ENCODE peak calls at places on chromosomes 16 and 17, in nine cellular contexts. O is upper lobe of right lung; S is PC-3; E is CD8-positive, alpha-beta memory T cell; A is fibroblast of villous mesenchyme; C is transverse colon; V is stomach; G is H7; N is brain microvascular endothelial cell. X is an unnamed sample.

GRCh38 chr17:4840893-4841242 is 7.7 kb downstream of the MINK1 start:
- DNase-seq in V (no peak), N (no peak), O (no peak), C (no peak), E (no peak), S (peak; percentile 34), A (no peak), G (no peak), X (no peak)

GRCh38 chr17:51166198-51166986 is at the start of gene NME2:
- DNase-seq in O (peak; percentile 97), V (peak; percentile 92), N (peak; percentile 74), S (peak; percentile 97), G (peak; percentile 99), A (peak; percentile 87), E (peak; percentile 61), C (peak; percentile 95), X (peak; percentile 57)

GRCh38 chr16:67723151-67723915 is 4.2 kb upstream of the GFOD2 start:
- DNase-seq in A (peak; percentile 23), O (peak; percentile 46), E (no peak), N (peak; percentile 28), G (no peak), V (no peak), C (no peak), S (peak; percentile 84), X (no peak)

GRCh38 chr16:89395150-89396142 is 94.9 kb downstream of the ANKRD11 start:
- DNase-seq in N (peak; percentile 95), G (peak; percentile 52), C (peak; percentile 87), E (no peak), A (peak; percentile 99), O (peak; percentile 85), V (peak; percentile 92), S (peak; percentile 95), X (peak; percentile 86)

GRCh38 chr17:20154601-20155000 is 145.4 kb downstream of the SPECC1 start:
- DNase-seq in N (no peak), E (no peak), A (no peak), V (no peak), C (no peak), O (no peak), G (no peak), S (no peak), X (peak; percentile 54)

GRCh38 chr16:71421911-71422310 is 19.9 kb downstream of the TLE7 start:
- DNase-seq in G (peak; percentile 84), E (no peak), N (peak; percentile 5), O (peak; percentile 47), V (no peak), A (peak; percentile 7), C (peak; percentile 27), S (peak; percentile 23), X (no peak)

GRCh38 chr17:258045-258734 is 76.7 kb upstream of the DOC2B start:
- DNase-seq in C (no peak), O (peak; percentile 43), N (no peak), G (no peak), S (no peak), E (no peak), V (no peak), A (no peak), X (peak; percentile 51)

GRCh38 chr17:72952220-72952619 is 140.3 kb downstream of the SLC39A11 start:
- DNase-seq in O (no peak), A (no peak), N (no peak), V (no peak), C (no peak), E (no peak), S (no peak), G (peak; percentile 64), X (no peak)

GRCh38 chr16:1217526-1217925 is 7.5 kb downstream of the TPSG1 start:
- DNase-seq in C (no peak), G (no peak), O (no peak), S (no peak), E (no peak), A (no peak), V (no peak), N (no peak), X (no peak)

GRCh38 chr17:17300624-17301568 is 2.3 kb upstream of the NT5M start:
- DNase-seq in V (peak; percentile 55), S (no peak), O (peak; percentile 73), C (peak; percentile 52), A (peak; percentile 55), G (peak; percentile 92), N (peak; percentile 17), E (peak; percentile 12), X (peak; percentile 57)

GRCh38 chr16:68382296-68382718 is 66.0 kb downstream of the SMPD3 start:
- DNase-seq in C (peak; percentile 87), V (peak; percentile 51), G (peak; percentile 89), A (no peak), S (no peak), N (no peak), E (no peak), O (no peak), X (no peak)

GRCh38 chr17:50337956-50338355 is 8.0 kb upstream of the XYLT2 start:
- DNase-seq in V (no peak), N (no peak), E (no peak), S (peak; percentile 78), G (no peak), C (no peak), O (peak; percentile 6), A (no peak), X (peak; percentile 1)

GRCh38 chr17:12666718-12667117 is 1.0 kb downstream of the MYOCD start:
- DNase-seq in A (no peak), E (no peak), C (no peak), G (no peak), S (no peak), O (no peak), N (no peak), V (no peak), X (no peak)
- H3K4me3 ChIP-seq in A (no peak overlapping the region), E (no peak overlapping the region), C (peak overlapping the region; percentile 24), G (no peak overlapping the region), S (no peak overlapping the region), O (no peak overlapping the region), N (no peak overlapping the region), V (peak overlapping the region; percentile 60), X (peak overlapping the region; percentile 74)

DNA sequence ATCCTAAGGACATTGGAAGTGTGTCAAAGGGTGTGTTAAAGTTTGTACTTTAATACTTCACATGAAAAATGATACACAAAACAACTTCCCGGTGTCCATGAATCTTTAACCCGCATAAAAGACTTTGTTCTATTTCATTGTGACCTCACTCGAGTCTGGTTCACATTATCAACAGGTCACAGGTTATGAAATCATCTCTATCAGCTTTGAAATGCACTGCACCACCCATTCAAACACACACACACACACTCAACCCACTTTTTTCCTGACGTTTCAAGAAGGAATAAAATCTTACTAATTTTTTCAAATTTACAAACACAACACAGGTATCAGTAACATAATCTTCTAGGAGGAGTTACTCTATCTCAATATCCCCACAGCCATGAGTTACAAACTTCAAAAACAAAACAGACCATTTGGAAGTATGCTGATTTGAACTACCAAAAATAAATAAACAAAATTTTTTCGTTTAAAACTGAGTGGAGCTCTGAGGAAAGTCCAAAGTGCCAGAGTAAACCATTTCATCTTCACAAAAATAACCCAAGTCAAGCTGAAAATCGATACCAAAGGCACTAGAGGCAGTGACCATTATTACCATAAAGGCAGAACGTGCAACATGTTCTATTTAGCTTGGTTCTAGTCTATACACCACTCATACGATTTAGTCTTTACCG is 2.7 kb downstream of the ACOX1 start:
- DNase-seq in N (no peak), S (no peak), C (no peak), A (peak; percentile 43), G (no peak), V (no peak), E (no peak), O (no peak), X (no peak)
- H3K4me3 ChIP-seq in N (no peak overlapping the region), S (peak overlapping the region; percentile 45), C (no peak overlapping the region), A (peak overlapping the region; percentile 12), G (no peak overlapping the region), V (no peak overlapping the region), E (no peak overlapping the region), O (peak overlapping the region; percentile 6), X (no peak overlapping the region)

GRCh38 chr16:69917739-69918138 is 33.4 kb upstream of the CLEC18A start:
- DNase-seq in A (peak; percentile 95), S (peak; percentile 91), E (no peak), O (no peak), V (no peak), G (peak; percentile 75), C (no peak), N (peak; percentile 95), X (no peak)
- H3K4me3 ChIP-seq in A (peak overlapping the region; percentile 48), S (peak overlapping the region; percentile 64), E (no peak overlapping the region), O (no peak overlapping the region), V (no peak overlapping the region), G (no peak overlapping the region), C (no peak overlapping the region), N (peak overlapping the region; percentile 30), X (no peak overlapping the region)

GRCh38 chr17:45118691-45119090 is 13.6 kb downstream of the PLCD3 start:
- DNase-seq in N (no peak), A (no peak), V (no peak), C (no peak), G (no peak), O (no peak), E (no peak), S (no peak), X (no peak)

GRCh38 chr17:45119964-45120363 is 12.4 kb downstream of the PLCD3 start:
- DNase-seq in N (no peak), C (no peak), V (no peak), G (no peak), O (no peak), A (no peak), S (no peak), E (no peak), X (no peak)

GRCh38 chr17:45117848-45118646 is 14.3 kb downstream of the PLCD3 start:
- DNase-seq in A (no peak), C (no peak), S (no peak), V (no peak), O (no peak), E (no peak), N (no peak), G (no peak), X (no peak)

GRCh38 chr17:45121055-45121454 is 11.3 kb downstream of the PLCD3 start:
- DNase-seq in E (no peak), C (no peak), N (no peak), O (no peak), V (no peak), S (no peak), G (peak; percentile 73), A (no peak), X (no peak)

GRCh38 chr17:45120558-45120957 is 11.8 kb downstream of the PLCD3 start:
- DNase-seq in S (no peak), O (no peak), G (peak; percentile 63), C (no peak), V (no peak), N (no peak), A (no peak), E (no peak), X (no peak)
- H3K4me3 ChIP-seq in S (no peak overlapping the region), O (no peak overlapping the region), G (no peak overlapping the region), C (no peak overlapping the region), V (no peak overlapping the region), N (no peak overlapping the region), A (no peak overlapping the region), E (no peak overlapping the region), X (no peak overlapping the region)

DNA sequence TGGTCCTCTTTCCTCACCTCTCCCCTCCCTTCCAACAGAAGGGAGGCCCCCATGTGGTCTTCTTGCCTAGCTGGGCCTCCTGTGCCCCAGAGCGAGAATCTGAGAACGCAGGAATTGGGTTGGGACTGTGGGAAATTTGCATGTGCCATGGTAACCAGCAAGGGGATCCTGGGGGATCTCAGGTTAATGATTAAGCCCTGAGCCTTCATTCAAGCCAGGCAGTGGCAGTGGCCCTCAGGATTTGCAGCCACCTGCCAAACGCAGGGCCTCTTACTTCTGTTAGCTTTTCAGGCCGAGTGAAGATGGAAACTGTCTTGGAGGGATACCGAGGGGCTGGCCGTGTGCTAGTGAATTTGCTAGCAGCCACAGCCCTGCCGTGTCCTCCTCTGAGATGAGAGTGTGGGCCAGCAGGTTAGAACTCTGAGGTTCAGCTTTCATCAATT is 40.3 kb downstream of the KSR1 start:
- DNase-seq in O (peak; percentile 57), E (no peak), C (no peak), G (peak; percentile 78), S (no peak), A (no peak), N (no peak), V (peak; percentile 47), X (no peak)
- H3K4me3 ChIP-seq in O (no peak overlapping the region), E (no peak overlapping the region), C (no peak overlapping the region), G (no peak overlapping the region), S (no peak overlapping the region), A (no peak overlapping the region), N (no peak overlapping the region), V (no peak overlapping the region), X (no peak overlapping the region)